ENCODE peak calls at places on chromosome 10, in five cellular contexts. E is foreskin fibroblast, B is WTC11, K is GM23338, X is DND-41. V is an unnamed sample.

GRCh38 chr10:102615361-102615760 is 28.9 kb upstream of the TRIM8 start:
- DNase-seq in K (peak; percentile 80), E (no peak), X (peak; percentile 36), B (peak; percentile 77), V (peak; percentile 45)

GRCh38 chr10:72086466-72087391 is 1.6 kb downstream of the SPOCK2 start:
- DNase-seq in E (no peak), X (peak; percentile 43), K (peak; percentile 75), B (peak; percentile 66), V (peak; percentile 52)

GRCh38 chr10:26169466-26169865 is 47.1 kb upstream of the GAD2 start:
- DNase-seq in B (no peak), K (peak; percentile 43), X (no peak), E (no peak), V (no peak)

GRCh38 chr10:47136866-47137265 is 163.1 kb upstream of the GDF10 start:
- DNase-seq in B (no peak), E (no peak), X (no peak), K (no peak), V (no peak)

GRCh38 chr10:29691564-29692064 is 56.8 kb upstream of the SVIL start:
- DNase-seq in B (no peak), K (no peak), X (no peak), E (peak; percentile 68), V (no peak)

GRCh38 chr10:48684792-48685651 is at the start of gene WDFY4:
- DNase-seq in B (no peak), X (no peak), E (no peak), K (no peak), V (no peak)

GRCh38 chr10:78686444-78687060 is 382.2 kb upstream of the ZMIZ1 start:
- DNase-seq in X (no peak), B (no peak), E (no peak), K (no peak), V (no peak)

GRCh38 chr10:132096223-132096622 is 30.5 kb downstream of the JAKMIP3 start:
- DNase-seq in E (peak; percentile 19), B (no peak), X (no peak), K (no peak), V (no peak)

GRCh38 chr10:110388682-110389052 is 83.9 kb upstream of the SMNDC1 start:
- DNase-seq in X (no peak), E (peak; percentile 56), B (no peak), K (peak; percentile 41), V (no peak)

GRCh38 chr10:69629519-69629896 is 539 bp upstream of the FAM241B start:
- DNase-seq in K (no peak), B (no peak), E (no peak), X (no peak), V (no peak)

GRCh38 chr10:82041018-82041417 is 166.0 kb downstream of the NRG3 start:
- DNase-seq in E (no peak), B (no peak), K (peak; percentile 56), X (no peak), V (no peak)
- TF ChIP-seq CTCF in E (no peak), B (no peak), K (peak; percentile 47), X (no peak), V (no peak)

DNA sequence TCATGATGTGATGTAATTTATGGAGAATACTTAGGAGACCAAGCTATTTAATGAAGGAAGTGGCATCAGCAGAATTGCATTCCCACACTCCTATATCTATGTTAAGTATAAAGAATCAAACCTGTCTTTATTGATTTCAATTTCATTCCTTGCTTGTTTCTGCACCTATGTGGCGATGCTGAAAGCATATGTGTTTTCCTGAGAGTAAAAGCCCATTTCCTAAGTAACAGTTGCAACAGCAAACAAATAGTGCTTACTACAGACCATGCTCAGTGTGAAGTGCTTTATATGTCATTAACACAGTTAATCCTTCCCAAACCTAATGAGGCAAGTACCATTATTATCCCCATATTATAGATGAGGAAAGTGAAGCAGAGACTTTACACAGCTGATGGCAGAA is 552.1 kb downstream of the PARD3 start:
- DNase-seq in E (peak; percentile 43), X (no peak), K (peak; percentile 38), B (no peak), V (no peak)
- TF ChIP-seq CTCF in E (no peak), X (no peak), K (peak; percentile 39), B (no peak), V (no peak)

GRCh38 chr10:34817586-34817985 is 2.5 kb upstream of the PARD3 start:
- DNase-seq in K (no peak), E (no peak), X (no peak), B (no peak), V (no peak)

GRCh38 chr10:34814228-34815173 is 595 bp downstream of the PARD3 start:
- DNase-seq in E (peak; percentile 67), B (peak; percentile 63), X (peak; percentile 72), K (peak; percentile 80), V (peak; percentile 59)

GRCh38 chr10:34817054-34817453 is 2.0 kb upstream of the PARD3 start:
- DNase-seq in K (no peak), B (no peak), X (no peak), E (no peak), V (no peak)

GRCh38 chr10:34815174-34816066 is at the start of gene PARD3:
- DNase-seq in X (peak; percentile 80), E (peak; percentile 86), K (peak; percentile 81), B (peak; percentile 69), V (peak; percentile 83)

DNA sequence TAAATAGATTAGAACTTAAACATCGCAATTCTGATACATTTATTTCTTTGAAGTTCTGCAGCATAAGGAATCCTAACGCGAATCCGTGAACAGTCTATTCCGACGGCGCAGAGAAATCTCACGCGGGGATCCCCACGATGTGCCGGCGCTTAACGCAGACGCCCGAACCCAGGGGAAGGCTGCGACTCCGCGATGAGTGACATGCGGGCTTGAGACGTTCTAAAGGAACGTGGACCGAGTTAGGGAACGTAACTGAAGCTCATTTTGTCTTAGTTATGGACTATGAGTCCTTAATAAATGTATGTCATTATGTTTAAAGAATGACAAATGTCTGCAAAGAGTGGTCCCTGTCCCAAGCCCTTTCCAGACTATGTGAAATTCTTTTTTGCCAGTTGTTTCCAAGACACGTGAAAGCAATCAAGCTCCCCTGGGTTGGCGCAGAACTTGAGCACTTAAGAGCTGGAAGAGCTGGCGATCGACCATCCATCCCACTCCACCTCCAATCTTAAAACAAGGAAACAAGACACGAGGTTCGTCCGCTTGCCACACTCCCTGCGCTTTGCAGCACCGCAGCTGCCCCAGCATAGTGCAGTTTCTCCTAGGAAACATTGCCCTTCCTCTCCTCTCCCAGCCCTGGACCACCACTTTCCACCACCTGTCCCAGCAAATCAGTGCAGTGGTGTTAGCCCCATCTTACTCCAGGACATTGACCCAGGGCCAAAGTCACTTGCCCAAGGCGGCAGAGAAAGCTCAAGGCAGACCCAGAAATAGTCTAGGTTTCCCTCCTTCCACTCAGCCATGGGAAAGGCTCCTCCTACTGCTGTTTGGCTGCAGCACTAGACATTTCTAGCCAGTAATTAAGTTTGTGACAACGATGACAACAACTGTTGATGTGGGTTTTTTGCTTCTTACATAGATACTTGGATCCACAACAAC is 1.2 kb upstream of the PARD3 start:
- DNase-seq in K (peak; percentile 56), B (peak; percentile 18), E (peak; percentile 70), X (no peak), V (peak; percentile 30)
- TF ChIP-seq CTCF in K (no peak), B (no peak), E (peak; percentile 4), X (no peak), V (no peak)

DNA sequence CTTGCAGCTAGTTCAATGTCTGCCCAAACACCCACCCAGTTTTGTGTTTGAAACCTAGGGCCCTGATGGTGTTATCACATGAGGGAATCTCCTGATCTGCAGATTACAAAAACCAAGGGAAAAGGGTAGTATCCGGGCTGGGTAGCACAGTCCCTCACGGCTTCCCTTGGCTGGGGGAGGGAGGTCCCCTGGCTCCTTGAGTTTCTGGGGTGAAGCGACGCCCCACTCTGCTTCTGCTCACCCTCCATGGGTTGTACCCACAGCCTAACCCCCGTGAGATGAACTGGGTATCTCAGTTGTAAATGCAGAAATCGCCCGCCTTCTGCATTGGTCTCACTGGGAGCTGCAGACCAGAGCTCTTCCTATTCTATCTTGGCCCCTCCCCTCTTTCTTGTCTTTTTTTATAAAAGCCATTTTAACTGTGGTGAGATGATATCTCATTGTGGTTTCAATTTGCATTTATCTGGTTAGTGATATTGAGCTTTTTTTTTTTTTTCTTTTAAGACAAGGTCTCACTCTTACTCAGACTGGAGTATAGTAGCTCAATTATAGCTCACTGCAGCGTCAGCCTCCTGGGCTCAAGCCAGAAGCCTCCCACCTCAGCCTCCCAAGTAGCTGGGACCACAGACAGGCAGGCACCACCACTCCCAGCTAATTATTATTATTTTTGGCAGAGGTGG is 87.8 kb downstream of the ABCC2 start:
- DNase-seq in X (peak; percentile 73), E (no peak), B (no peak), K (no peak), V (no peak)
- TF ChIP-seq CTCF in X (no peak), E (no peak), B (no peak), K (no peak), V (no peak)

GRCh38 chr10:21278491-21279216 is 246.8 kb downstream of the SKIDA1 start:
- DNase-seq in B (peak; percentile 98), X (peak; percentile 66), E (peak; percentile 96), K (peak; percentile 98), V (peak; percentile 96)
- TF ChIP-seq CTCF in B (peak; percentile 97), X (peak; percentile 70), E (peak; percentile 78), K (peak; percentile 98), V (peak; percentile 95)

GRCh38 chr10:121326905-121327304 is 271.3 kb downstream of the FGFR2 start:
- DNase-seq in E (no peak), X (no peak), K (no peak), B (no peak), V (no peak)
- TF ChIP-seq CTCF in E (no peak), X (no peak), K (no peak), B (no peak), V (no peak)

DNA sequence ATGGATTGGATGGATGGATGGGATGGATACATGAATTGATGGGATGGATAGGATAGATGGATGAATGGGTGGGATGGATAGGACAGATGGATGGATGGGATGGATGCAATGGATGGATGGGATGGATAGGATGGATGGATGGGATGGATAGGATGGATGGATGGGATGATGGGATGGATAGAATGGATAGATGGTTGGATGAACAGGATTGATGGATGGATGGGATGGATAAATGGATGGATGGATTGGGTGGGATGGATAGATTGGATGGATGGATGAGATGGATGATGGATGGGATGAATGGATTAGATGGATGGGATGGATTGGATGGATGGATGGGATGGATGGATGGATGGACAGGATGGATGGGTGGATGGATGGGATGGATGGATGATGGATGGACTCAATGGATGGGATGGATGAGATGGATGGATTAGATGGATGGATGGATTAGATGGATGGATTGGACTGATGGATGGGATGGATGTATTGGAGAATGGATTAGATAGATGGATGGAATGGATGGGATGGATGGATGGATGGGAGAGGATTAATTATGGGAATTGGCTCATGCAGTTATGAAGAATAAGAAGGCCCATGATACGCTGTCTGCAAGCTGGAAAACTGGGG is 136.4 kb downstream of the ADAM12 start:
- DNase-seq in K (no peak), E (no peak), X (no peak), B (no peak), V (no peak)
- TF ChIP-seq CTCF in K (no peak), E (no peak), X (no peak), B (no peak), V (no peak)

V was measured in glutamatergic neuron.